ENCODE peak calls at places on chromosomes 12 and 14, in four cellular contexts. U, C, E and H are unnamed samples.

GRCh38 chr12:131482686-131483085 is 228.2 kb upstream of the SFSWAP start:
- DNase-seq in U (no peak), C (no peak), E (no peak), H (no peak)

GRCh38 chr14:87171161-87171560 is 821.8 kb downstream of the GALC start:
- DNase-seq in U (no peak), C (no peak), E (no peak), H (no peak)

GRCh38 chr14:69543341-69544249 is 31.1 kb downstream of the CCDC177 start:
- DNase-seq in U (peak; percentile 88), C (no peak), E (peak; percentile 95), H (peak; percentile 16)

GRCh38 chr12:61452076-61452475 is 808.1 kb upstream of the USP15 start:
- DNase-seq in U (peak; percentile 25), C (no peak), E (peak; percentile 95), H (no peak)

GRCh38 chr14:96077983-96078686 is 39.0 kb downstream of the C14orf132 start:
- DNase-seq in U (no peak), C (no peak), E (peak; percentile 79), H (no peak)

GRCh38 chr14:102928412-102929348 is 6.2 kb downstream of the AMN start:
- DNase-seq in U (no peak), C (peak; percentile 67), E (peak; percentile 59), H (peak; percentile 66)

GRCh38 chr12:67826946-67827719 is 162.1 kb upstream of the IFNG-AS1 start:
- DNase-seq in U (peak; percentile 53), C (no peak), E (peak; percentile 17), H (no peak)

GRCh38 chr12:24929953-24930352 is 18.9 kb downstream of the BCAT1 start:
- DNase-seq in U (no peak), C (no peak), E (no peak), H (no peak)

GRCh38 chr14:68834816-68835215 is 41.9 kb upstream of the ZFP36L1 start:
- DNase-seq in U (no peak), C (no peak), E (no peak), H (no peak)

GRCh38 chr14:71142375-71143038 is 235.2 kb downstream of the PCNX1 start:
- DNase-seq in U (peak; percentile 95), C (no peak), E (peak; percentile 98), H (no peak)

GRCh38 chr12:3727877-3728632 is 24.9 kb downstream of the CRACR2A start:
- DNase-seq in U (peak; percentile 51), C (no peak), E (no peak), H (no peak)

GRCh38 chr12:106112094-106112822 is 26.5 kb downstream of the NUAK1 start:
- DNase-seq in U (no peak), C (no peak), E (peak; percentile 95), H (no peak)

GRCh38 chr14:36773136-36773540 is 111.5 kb downstream of the PAX9 start:
- DNase-seq in U (peak; percentile 71), C (no peak), E (peak; percentile 68), H (no peak)

DNA sequence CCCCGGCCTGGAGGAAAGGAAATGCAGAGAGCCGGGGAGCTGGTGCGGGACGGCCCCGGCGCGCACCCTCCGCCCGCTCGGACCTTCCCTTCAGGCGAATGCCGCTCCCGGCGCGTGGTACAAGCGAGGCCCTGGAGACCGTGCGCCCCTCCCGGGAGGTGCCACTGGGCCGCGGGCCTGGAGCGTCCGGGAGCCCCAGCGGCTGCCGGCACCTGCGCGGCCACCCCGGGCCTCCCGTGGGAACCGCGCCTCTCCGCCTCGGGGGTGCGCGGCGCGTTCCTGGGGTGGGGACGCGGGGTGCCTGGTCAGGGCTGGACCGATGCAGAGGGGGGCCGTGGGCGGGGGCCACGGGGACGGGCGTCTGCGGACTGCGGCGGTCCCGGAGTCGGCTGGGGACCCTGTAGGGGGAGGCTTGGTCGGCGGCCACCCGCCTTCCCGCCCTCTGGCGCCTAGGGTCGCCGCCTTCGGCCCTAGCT is 518 bp downstream of the PAPLN start:
- DNase-seq in U (no peak), C (peak; percentile 39), E (no peak), H (no peak)
- H3K27me3 ChIP-seq in U (peaks cover 13% of the 10 kb centered on the region), C (no peaks in the 10 kb centered on the region), E (peaks cover 79% of the 10 kb centered on the region), H (no peaks in the 10 kb centered on the region)

DNA sequence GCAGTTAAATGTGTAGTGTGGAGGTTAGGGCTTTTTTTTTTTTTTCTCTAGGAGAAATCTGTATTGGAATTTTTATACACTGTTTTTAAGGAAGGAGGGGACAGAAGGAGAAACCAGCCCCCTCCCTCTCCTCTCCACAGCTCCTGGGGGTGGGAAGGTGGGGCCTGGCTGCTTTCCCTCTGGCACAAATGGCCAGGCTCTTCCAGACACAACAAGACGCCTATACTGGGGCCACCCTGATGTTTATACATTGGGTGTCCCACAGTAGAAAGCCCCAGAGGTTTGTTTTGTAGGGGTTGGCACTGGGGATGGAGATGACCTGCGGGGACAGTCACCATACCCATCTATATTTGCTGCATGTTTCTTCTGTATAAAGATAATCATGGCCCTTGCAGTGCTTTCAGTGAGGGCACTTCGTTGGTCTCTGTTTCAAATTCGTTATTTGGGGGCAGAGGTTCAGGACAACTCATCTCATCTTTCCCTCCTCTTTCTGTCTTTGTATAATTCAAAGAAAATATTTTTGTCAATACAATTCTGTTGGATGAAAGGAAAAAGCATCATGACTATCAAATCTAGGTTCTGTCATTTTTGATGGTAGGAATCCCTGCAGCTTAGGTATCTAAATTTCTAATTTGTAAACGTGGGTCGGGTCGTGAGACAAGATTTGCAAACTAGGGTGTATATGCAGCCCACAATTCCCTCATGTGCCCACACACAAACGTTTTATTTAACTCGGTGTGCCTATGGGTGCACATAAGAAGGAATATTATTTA is 2.3 kb upstream of the HOTAIR start:
- DNase-seq in U (no peak), C (no peak), E (no peak), H (no peak)
- H3K27me3 ChIP-seq in U (peaks cover 91% of the 10 kb centered on the region), C (no peaks in the 10 kb centered on the region), E (no peaks in the 10 kb centered on the region), H (peaks cover 10% of the 10 kb centered on the region)

GRCh38 chr12:16607895-16608294 is 1.9 kb upstream of the LMO3 start:
- DNase-seq in U (no peak), C (no peak), E (no peak), H (no peak)
- H3K27me3 ChIP-seq in U (peaks cover 22% of the 10 kb centered on the region), C (no peaks in the 10 kb centered on the region), E (peaks cover 97% of the 10 kb centered on the region), H (no peaks in the 10 kb centered on the region)

DNA sequence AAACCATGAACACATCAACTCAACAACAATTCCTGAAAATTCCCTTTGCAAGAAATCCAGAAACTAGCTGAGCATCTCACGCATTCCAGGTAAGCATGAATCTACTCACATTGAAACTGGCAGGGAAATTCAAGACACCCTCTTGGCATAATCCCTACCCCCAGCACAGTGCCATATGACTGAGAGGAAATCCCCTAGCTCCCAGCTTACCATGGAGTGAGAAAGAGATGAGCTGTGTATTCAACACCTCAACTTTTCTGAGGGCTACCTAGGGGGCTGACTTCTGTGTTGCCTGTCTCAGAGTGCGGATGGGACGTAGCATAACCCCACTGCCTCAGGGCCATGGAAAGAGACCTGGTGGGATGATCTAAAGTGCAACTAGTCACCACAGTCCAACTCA is 37.7 kb upstream of the GPR132 start:
- DNase-seq in U (no peak), C (no peak), E (no peak), H (no peak)
- H3K27me3 ChIP-seq in U (peaks cover 13% of the 10 kb centered on the region), C (no peaks in the 10 kb centered on the region), E (peaks cover 14% of the 10 kb centered on the region), H (no peaks in the 10 kb centered on the region)

DNA sequence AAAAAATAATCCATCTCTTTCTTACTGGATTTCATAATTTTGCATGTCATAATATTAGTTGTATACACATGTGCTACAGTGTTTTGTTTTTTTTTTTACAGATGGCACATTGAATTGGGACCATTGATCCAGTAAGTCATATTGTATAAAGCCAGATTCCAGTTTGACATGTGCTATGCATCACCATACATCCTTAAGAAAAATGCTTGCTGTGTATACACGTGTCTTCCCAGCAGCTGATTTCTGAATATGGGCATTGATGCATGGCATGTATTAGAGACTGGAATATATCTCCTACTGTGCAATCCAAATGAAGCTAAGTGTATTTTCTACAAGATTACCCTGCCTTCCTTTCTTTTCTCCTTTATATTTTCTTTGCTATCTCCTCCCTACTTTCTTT is 259.9 kb upstream of the DCN start:
- DNase-seq in U (no peak), C (no peak), E (no peak), H (no peak)
- H3K27me3 ChIP-seq in U (no peaks in the 10 kb centered on the region), C (no peaks in the 10 kb centered on the region), E (no peaks in the 10 kb centered on the region), H (no peaks in the 10 kb centered on the region)

DNA sequence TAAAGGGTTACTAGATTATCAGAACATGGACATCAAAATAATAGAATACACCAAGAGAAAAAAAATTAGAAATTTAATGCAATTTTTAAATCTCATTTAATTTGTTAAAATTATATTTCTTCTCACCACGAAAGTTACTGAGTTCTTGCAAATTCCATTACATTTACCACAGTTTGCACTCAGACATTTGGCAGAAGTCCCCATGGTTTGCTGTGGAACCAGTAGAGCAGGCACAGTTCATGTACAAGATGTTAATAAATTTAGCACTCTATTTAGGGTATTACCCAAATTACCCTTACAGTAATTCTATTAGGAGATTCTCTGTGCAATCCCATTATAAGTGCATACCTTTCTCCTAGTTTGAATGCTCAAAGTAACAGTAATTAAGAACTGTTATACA is 9.7 kb downstream of the SCN8A start:
- DNase-seq in U (no peak), C (no peak), E (no peak), H (no peak)
- H3K27me3 ChIP-seq in U (no peaks in the 10 kb centered on the region), C (no peaks in the 10 kb centered on the region), E (no peaks in the 10 kb centered on the region), H (no peaks in the 10 kb centered on the region)

GRCh38 chr12:11499802-11500201 is 104.4 kb upstream of the PRB2 start:
- DNase-seq in U (no peak), C (no peak), E (no peak), H (no peak)
- H3K27me3 ChIP-seq in U (no peaks in the 10 kb centered on the region), C (no peaks in the 10 kb centered on the region), E (peaks cover 13% of the 10 kb centered on the region), H (no peaks in the 10 kb centered on the region)

DNA sequence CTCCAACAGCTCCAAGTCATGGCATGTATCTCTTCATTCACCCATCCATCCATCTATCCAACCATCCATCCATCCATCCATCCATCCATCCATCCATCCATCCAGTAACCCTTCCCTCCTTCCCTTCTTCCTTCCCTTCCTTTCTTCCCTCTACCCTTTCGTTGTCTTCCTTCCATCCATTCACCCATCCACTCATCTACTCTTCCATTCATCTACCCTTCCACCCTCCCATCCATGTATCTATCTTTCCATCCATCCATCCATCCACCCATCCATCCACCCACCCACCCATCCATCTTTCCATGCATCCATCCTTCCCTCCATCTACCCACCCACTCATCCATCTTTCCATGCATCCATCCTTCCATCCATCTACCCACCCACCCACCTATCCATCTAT is 53.2 kb upstream of the FBXO21 start:
- DNase-seq in U (no peak), C (no peak), E (no peak), H (no peak)
- H3K27me3 ChIP-seq in U (no peaks in the 10 kb centered on the region), C (no peaks in the 10 kb centered on the region), E (no peaks in the 10 kb centered on the region), H (no peaks in the 10 kb centered on the region)

GRCh38 chr12:30926243-30927209 is at the start of gene TSPAN11:
- DNase-seq in U (peak; percentile 12), C (peak; percentile 44), E (no peak), H (peak; percentile 55)
- H3K27me3 ChIP-seq in U (no peaks in the 10 kb centered on the region), C (no peaks in the 10 kb centered on the region), E (peaks cover 52% of the 10 kb centered on the region), H (no peaks in the 10 kb centered on the region)

GRCh38 chr12:113990548-113991223 is 24.6 kb upstream of the RBM19 start:
- DNase-seq in U (no peak), C (no peak), E (no peak), H (no peak)
- H3K27me3 ChIP-seq in U (no peaks in the 10 kb centered on the region), C (no peaks in the 10 kb centered on the region), E (no peaks in the 10 kb centered on the region), H (no peaks in the 10 kb centered on the region)